ENCODE peak calls at places on chromosomes 3 and 15, in six cellular contexts. J, Z, M, U, O and X are unnamed samples.

GRCh38 chr3:71581451-71581980 is 2.0 kb downstream of the FOXP1 start:
- DNase-seq in J (peak; percentile 48), M (peak; percentile 32), O (peak; percentile 35), Z (peak; percentile 14), U (peak; percentile 2), X (no peak)

GRCh38 chr15:100770781-100771584 is 108.6 kb upstream of the ALDH1A3 start:
- DNase-seq in Z (no peak), O (no peak), J (no peak), U (no peak), M (no peak), X (no peak)

GRCh38 chr3:160707187-160707789 is 30.3 kb downstream of the ARL14 start:
- DNase-seq in M (peak; percentile 50), J (no peak), O (peak; percentile 36), U (no peak), Z (no peak), X (peak; percentile 31)

GRCh38 chr3:50347187-50347813 is 1.8 kb upstream of the ZMYND10 start:
- DNase-seq in Z (peak; percentile 73), O (peak; percentile 82), M (peak; percentile 78), J (peak; percentile 77), U (peak; percentile 50), X (peak; percentile 46)

GRCh38 chr3:182482692-182483091 is 310.6 kb upstream of the ATP11B start:
- DNase-seq in M (no peak), Z (no peak), J (no peak), O (no peak), U (no peak), X (no peak)

GRCh38 chr15:31024330-31024729 is 32.9 kb upstream of the MTMR10 start:
- DNase-seq in M (peak; percentile 98), J (no peak), O (no peak), Z (no peak), U (no peak), X (peak; percentile 88)

GRCh38 chr3:64291956-64292355 is 66.7 kb upstream of the PRICKLE2 start:
- DNase-seq in U (no peak), J (no peak), M (no peak), Z (no peak), O (no peak), X (no peak)

GRCh38 chr3:47005212-47006144 is 26.0 kb downstream of the NBEAL2 start:
- DNase-seq in M (no peak), O (no peak), Z (no peak), J (no peak), U (no peak), X (no peak)

GRCh38 chr3:161770532-161771386 is 274.2 kb downstream of the OTOL1 start:
- DNase-seq in Z (no peak), O (no peak), J (no peak), U (no peak), M (no peak), X (no peak)

GRCh38 chr3:50251220-50251619 is 15.2 kb downstream of the GNAI2 start:
- DNase-seq in J (peak; percentile 65), O (no peak), Z (no peak), U (no peak), M (peak; percentile 92), X (peak; percentile 91)

GRCh38 chr3:156837130-156837529 is 11.0 kb downstream of the LEKR1 start:
- DNase-seq in U (no peak), J (no peak), M (peak; percentile 10), O (no peak), Z (no peak), X (no peak)

GRCh38 chr3:114025451-114025850 is 30.9 kb downstream of the CCDC191 start:
- DNase-seq in J (no peak), U (no peak), Z (no peak), M (peak; percentile 72), O (no peak), X (no peak)

GRCh38 chr3:128665362-128666021 is 14.9 kb upstream of the RPN1 start:
- DNase-seq in J (no peak), M (no peak), O (no peak), U (no peak), Z (no peak), X (no peak)

GRCh38 chr15:38623744-38624143 is 59.1 kb upstream of the RASGRP1 start:
- DNase-seq in J (no peak), U (no peak), O (no peak), M (no peak), Z (no peak), X (no peak)

GRCh38 chr15:63509933-63510547 is 5.6 kb downstream of the USP3 start:
- DNase-seq in M (peak; percentile 68), J (no peak), O (no peak), U (no peak), Z (no peak), X (peak; percentile 32)

GRCh38 chr3:4289044-4289443 is 14.1 kb upstream of the SETMAR start:
- DNase-seq in U (no peak), M (no peak), J (no peak), O (no peak), Z (no peak), X (no peak)

GRCh38 chr3:97872209-97873042 is 50.6 kb downstream of the CRYBG3 start:
- DNase-seq in M (peak; percentile 86), O (peak; percentile 22), J (peak; percentile 9), Z (no peak), U (no peak), X (peak; percentile 93)

GRCh38 chr15:31457161-31457560 is 130.5 kb downstream of the KLF13 start:
- DNase-seq in M (no peak), O (no peak), J (no peak), U (no peak), Z (no peak), X (no peak)

GRCh38 chr3:46748160-46748559 is 30.5 kb upstream of the PRSS50 start:
- DNase-seq in O (no peak), U (no peak), Z (no peak), M (no peak), J (no peak), X (no peak)

GRCh38 chr3:133747373-133747772 is 1.2 kb downstream of the TF start:
- DNase-seq in J (no peak), Z (no peak), M (no peak), O (no peak), U (no peak), X (no peak)

GRCh38 chr3:23762214-23763039 is 43.3 kb upstream of the UBE2E1 start:
- DNase-seq in Z (no peak), O (no peak), U (no peak), J (no peak), M (no peak), X (no peak)

GRCh38 chr15:34644061-34644460 is 60.6 kb upstream of the GOLGA8B start:
- DNase-seq in U (no peak), J (no peak), M (peak; percentile 83), O (no peak), Z (no peak), X (no peak)